ENCODE peak calls at places on chromosomes 5 and 9, in nine cellular contexts. B is suprapubic skin, A is cardiac fibroblast, Q is HFFc6, U is A549, E is IMR-90, Z is RWPE1, I is A673, L is neural crest cell. X is an unnamed sample.

GRCh38 chr5:107248065-107248695 is 422.6 kb downstream of the EFNA5 start:
- DNase-seq in Z (peak), A (peak), Q (no peak), E (peak), U (peak), L (peak), B (no peak), I (peak), X (no peak)

GRCh38 chr9:19231126-19232035 is 888 bp downstream of the DENND4C start:
- DNase-seq in B (peak), L (no peak), Q (peak), Z (peak), A (no peak), I (peak), U (peak), E (peak), X (no peak)

GRCh38 chr9:84070590-84070989 is 90.0 kb downstream of the RMI1 start:
- DNase-seq in Q (no peak), E (no peak), I (peak), B (no peak), Z (no peak), U (peak), A (no peak), L (no peak), X (no peak)

GRCh38 chr9:126160854-126161329 is 165.7 kb upstream of the MVB12B start:
- DNase-seq in B (no peak), A (no peak), Z (no peak), L (no peak), U (no peak), E (no peak), Q (no peak), I (no peak), X (no peak)

GRCh38 chr5:69265931-69266330 is 31.2 kb downstream of the CDK7 start:
- DNase-seq in L (no peak), Z (no peak), E (no peak), Q (no peak), I (peak), A (peak), B (no peak), U (peak), X (peak)

GRCh38 chr5:398475-399295 is 44.3 kb upstream of the EXOC3 start:
- DNase-seq in E (no peak), B (peak), I (no peak), U (no peak), A (no peak), Q (no peak), L (no peak), Z (no peak), X (peak)

GRCh38 chr9:76537150-76537646 is 78.2 kb downstream of the GCNT1 start:
- DNase-seq in B (no peak), I (no peak), A (peak), U (no peak), E (no peak), Q (no peak), L (no peak), Z (no peak), X (no peak)

GRCh38 chr5:135829681-135830383 is 4.6 kb upstream of the SLC25A48 start:
- DNase-seq in I (peak), A (peak), L (peak), Q (peak), Z (peak), U (peak), B (no peak), E (peak), X (peak)

GRCh38 chr5:36530249-36530648 is 76.2 kb upstream of the SLC1A3 start:
- DNase-seq in E (no peak), B (no peak), L (no peak), U (no peak), Z (no peak), Q (no peak), A (no peak), I (no peak), X (no peak)

GRCh38 chr9:89421595-89421994 is 76.3 kb downstream of the SEMA4D start:
- DNase-seq in E (peak), I (no peak), B (no peak), A (no peak), U (no peak), Q (no peak), L (no peak), Z (no peak), X (no peak)

GRCh38 chr5:88502179-88503064 is 233.8 kb upstream of the TMEM161B start:
- DNase-seq in Q (no peak), Z (no peak), L (no peak), U (no peak), B (no peak), I (peak), A (peak), E (no peak), X (no peak)

GRCh38 chr9:76475691-76476090 is 16.7 kb downstream of the GCNT1 start:
- DNase-seq in Z (no peak), E (no peak), Q (no peak), I (no peak), L (no peak), U (no peak), A (no peak), B (no peak), X (no peak)

GRCh38 chr5:5318426-5319205 is 103.9 kb upstream of the ICE1 start:
- DNase-seq in B (no peak), Q (no peak), L (no peak), U (no peak), Z (no peak), A (no peak), E (no peak), I (no peak), X (no peak)

GRCh38 chr5:10423009-10423408 is 18.7 kb upstream of the ROPN1L start:
- DNase-seq in B (no peak), Q (no peak), U (no peak), E (no peak), A (no peak), Z (no peak), L (no peak), I (no peak), X (no peak)

GRCh38 chr9:36479086-36479485 is 79.0 kb upstream of the RNF38 start:
- DNase-seq in A (no peak), Z (no peak), L (peak), I (peak), B (no peak), U (no peak), E (no peak), Q (no peak), X (no peak)

GRCh38 chr5:18792145-18792544 is 1157.9 kb downstream of the TAF11L14 start:
- DNase-seq in A (no peak), B (no peak), U (peak), Q (no peak), L (no peak), E (no peak), I (no peak), Z (peak), X (no peak)

GRCh38 chr9:20558609-20559016 is 63.7 kb downstream of the MLLT3 start:
- DNase-seq in Z (peak), E (peak), I (peak), L (no peak), B (no peak), Q (peak), U (peak), A (peak), X (no peak)

GRCh38 chr9:19619221-19619620 is 169.6 kb downstream of the SLC24A2 start:
- DNase-seq in B (no peak), I (no peak), U (no peak), L (no peak), Q (no peak), E (no peak), A (no peak), Z (no peak), X (no peak)

GRCh38 chr5:19044931-19045695 is 942.9 kb downstream of the CDH18 start:
- DNase-seq in E (no peak), B (no peak), Q (no peak), I (no peak), A (no peak), L (no peak), U (no peak), Z (no peak), X (no peak)

GRCh38 chr9:14314929-14315753 is 1.2 kb upstream of the NFIB start:
- DNase-seq in B (peak), Q (no peak), E (peak), A (peak), U (peak), L (peak), I (peak), Z (peak), X (peak)

GRCh38 chr9:136172412-136173079 is 32.4 kb downstream of the LHX3 start:
- DNase-seq in E (no peak), Z (no peak), L (no peak), A (no peak), B (no peak), Q (no peak), U (no peak), I (no peak), X (no peak)

GRCh38 chr5:73648490-73648889 is 22.5 kb downstream of the ARHGEF28 start:
- DNase-seq in E (no peak), U (no peak), B (no peak), A (no peak), L (no peak), Z (no peak), I (no peak), Q (no peak), X (no peak)

GRCh38 chr5:149221326-149221725 is 50.3 kb upstream of the AFAP1L1 start:
- DNase-seq in U (no peak), B (no peak), A (peak), Z (no peak), L (no peak), Q (peak), E (peak), I (no peak), X (no peak)

GRCh38 chr9:127746959-127747569 is 12.0 kb upstream of the TOR2A start:
- DNase-seq in Z (no peak), Q (no peak), E (no peak), A (no peak), B (no peak), L (no peak), I (no peak), U (no peak), X (no peak)

GRCh38 chr9:132989414-132989996 is 11.0 kb downstream of the GFI1B start:
- DNase-seq in U (no peak), Q (no peak), I (no peak), A (no peak), E (no peak), L (no peak), Z (no peak), B (no peak), X (no peak)

GRCh38 chr9:91036826-91037510 is 235.3 kb downstream of the SYK start:
- DNase-seq in U (peak), Q (peak), B (peak), L (peak), E (peak), Z (peak), A (peak), I (peak), X (peak)

GRCh38 chr5:174571662-174572397 is 152.6 kb upstream of the MSX2 start:
- DNase-seq in B (no peak), A (peak), Z (peak), L (no peak), I (peak), U (peak), E (peak), Q (peak), X (peak)

GRCh38 chr9:127022913-127023665 is 99.3 kb downstream of the ANGPTL2 start:
- DNase-seq in Q (no peak), B (no peak), E (no peak), I (no peak), A (no peak), L (no peak), Z (no peak), U (no peak), X (no peak)

GRCh38 chr5:75909223-75909622 is 174.0 kb upstream of the SV2C start:
- DNase-seq in A (no peak), B (no peak), U (no peak), Z (no peak), E (no peak), Q (no peak), I (no peak), L (no peak), X (no peak)

GRCh38 chr9:130934246-130934645 is 4.8 kb downstream of the FIBCD1 start:
- DNase-seq in E (no peak), I (no peak), L (no peak), Q (no peak), U (no peak), A (no peak), Z (no peak), B (no peak), X (no peak)
- TF ChIP-seq CTCF in E (no peak), I (no peak), L (no peak), Q (no peak), U (no peak), A (no peak), Z (no peak), B (no peak), X (no peak)

DNA sequence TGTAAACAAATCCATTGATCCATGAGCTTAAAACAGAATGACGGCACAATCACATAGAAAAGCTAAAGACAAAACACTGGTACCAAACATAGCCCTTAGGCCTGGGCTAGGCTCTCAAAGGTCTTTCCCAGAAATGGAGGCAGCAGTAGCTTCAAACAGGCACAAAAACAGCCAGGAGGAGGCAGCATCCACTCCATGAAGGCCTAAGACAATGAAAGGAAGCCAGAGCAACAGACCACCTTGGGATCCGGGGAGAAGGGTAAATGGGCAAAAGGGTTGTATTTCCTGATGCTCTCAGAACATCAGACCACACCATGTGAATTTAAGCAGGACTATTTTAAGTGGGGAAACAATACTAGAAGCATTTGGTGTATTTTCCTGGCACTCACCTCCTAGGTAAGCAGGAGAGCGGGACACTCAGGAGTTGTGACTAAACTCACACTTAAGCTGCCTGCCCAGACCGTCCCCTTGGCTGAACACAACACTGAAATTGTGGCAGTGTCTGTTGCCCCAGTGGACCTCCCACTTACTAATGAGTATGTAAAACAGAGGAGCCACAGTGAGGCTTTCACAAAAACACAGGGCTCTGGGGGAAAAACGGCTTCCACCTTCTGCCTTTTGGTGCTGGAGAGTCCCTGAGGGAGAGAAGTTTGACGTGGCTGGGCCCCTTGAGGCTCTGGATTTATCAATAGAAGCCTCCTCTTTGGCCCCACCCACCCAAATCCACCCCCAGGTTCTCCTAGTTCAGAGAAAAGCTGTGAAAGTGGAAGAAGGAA is 11.9 kb downstream of the GNPDA1 start:
- DNase-seq in A (peak), E (no peak), Q (no peak), Z (no peak), I (peak), U (peak), B (no peak), L (no peak), X (no peak)
- TF ChIP-seq CTCF in A (peak), E (peak), Q (peak), Z (no peak), I (peak), U (peak), B (no peak), L (peak), X (peak)

GRCh38 chr5:51376504-51376903 is 6.7 kb upstream of the ISL1 start:
- DNase-seq in Z (no peak), E (no peak), A (no peak), I (no peak), U (no peak), Q (no peak), L (no peak), B (no peak), X (no peak)
- TF ChIP-seq CTCF in Z (no peak), E (no peak), A (no peak), I (no peak), U (no peak), Q (no peak), L (no peak), B (no peak), X (no peak)

GRCh38 chr5:66171349-66172344 is 27.5 kb downstream of the SREK1 start:
- DNase-seq in Q (peak), B (no peak), Z (peak), L (no peak), I (peak), E (peak), U (peak), A (peak), X (no peak)
- TF ChIP-seq CTCF in Q (peak), B (peak), Z (peak), L (peak), I (peak), E (peak), U (peak), A (peak), X (peak)

GRCh38 chr9:114507726-114508125 is 2.5 kb upstream of the WHRN start:
- DNase-seq in I (peak), Z (peak), Q (peak), A (peak), U (peak), L (no peak), E (peak), B (no peak), X (no peak)
- TF ChIP-seq CTCF in I (peak), Z (no peak), Q (peak), A (peak), U (peak), L (no peak), E (peak), B (no peak), X (peak)

DNA sequence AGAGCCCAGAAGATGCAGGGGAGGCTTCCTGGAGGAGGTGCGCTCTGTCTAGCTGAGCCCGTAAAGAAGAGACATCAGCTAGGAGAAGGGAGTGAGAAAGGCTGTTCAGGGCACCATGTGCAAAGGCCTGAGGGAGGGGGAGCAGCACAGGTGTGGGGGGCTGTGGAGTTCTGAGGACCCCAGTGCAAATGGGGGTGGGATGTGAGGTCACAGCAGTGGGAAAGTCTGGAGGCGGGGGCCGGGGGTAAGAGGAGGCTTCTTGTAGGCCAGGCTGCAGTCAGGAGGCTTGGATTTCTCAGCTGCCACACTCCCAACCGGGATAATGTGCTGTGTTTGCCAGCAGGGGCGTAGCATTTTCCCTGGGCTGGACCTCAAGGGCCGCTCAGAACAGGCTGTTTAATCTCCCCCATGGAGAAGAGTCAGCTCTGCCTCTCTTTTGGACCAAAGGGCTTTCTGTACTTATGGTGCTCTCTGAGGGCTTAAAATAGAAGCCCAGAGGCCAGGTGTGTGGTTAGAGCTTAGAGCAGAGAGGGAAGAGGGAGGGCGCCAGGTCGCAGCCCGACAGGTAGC is 5.7 kb downstream of the NEURL1B start:
- DNase-seq in Q (no peak), E (peak), I (no peak), A (peak), B (no peak), U (peak), Z (no peak), L (no peak), X (no peak)
- TF ChIP-seq CTCF in Q (peak), E (peak), I (no peak), A (peak), B (no peak), U (no peak), Z (no peak), L (peak), X (peak)

GRCh38 chr5:170917113-170917512 is 55.3 kb downstream of the RANBP17 start:
- DNase-seq in B (no peak), U (peak), Z (peak), L (no peak), E (no peak), Q (no peak), I (no peak), A (peak), X (no peak)
- TF ChIP-seq CTCF in B (no peak), U (peak), Z (peak), L (peak), E (peak), Q (peak), I (no peak), A (peak), X (peak)

DNA sequence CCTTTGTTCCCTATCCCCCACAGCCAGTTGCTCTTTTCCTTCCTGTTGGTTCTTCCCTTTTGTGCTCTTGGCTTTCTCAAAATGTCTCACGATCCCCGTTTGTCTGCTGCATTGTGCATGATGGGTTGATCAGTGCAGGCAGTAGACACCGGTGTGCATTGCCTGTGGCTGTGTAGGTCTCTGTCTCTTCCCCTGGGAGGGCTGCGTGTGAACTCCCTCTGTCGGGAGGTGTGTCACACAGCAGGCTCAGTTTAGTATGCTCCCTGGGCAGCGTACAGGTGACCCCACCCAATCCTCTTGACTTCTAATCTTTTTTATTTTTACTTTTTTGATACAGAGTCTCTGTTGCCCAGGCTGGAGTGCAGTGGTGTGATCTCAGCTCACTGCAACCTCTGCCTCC is 265.3 kb downstream of the FSTL4 start:
- DNase-seq in Z (no peak), U (peak), A (no peak), L (no peak), Q (no peak), B (no peak), I (no peak), E (no peak), X (no peak)
- TF ChIP-seq CTCF in Z (no peak), U (no peak), A (no peak), L (peak), Q (peak), B (no peak), I (no peak), E (no peak), X (no peak)

X was measured in osteocyte.